ENCODE peak calls at places on chromosome 1, in eight cellular contexts. A is activated T-cell treated with anti-CD3 and anti-CD28 coated beads for 24 hours, Z is HTR-8/SVneo, K is H9, R is stomach, I is progenitor cell of endocrine pancreas, U is neuronal stem cell, F is foreskin fibroblast. V is an unnamed sample.

GRCh38 chr1:2796890-2797740 is 4.4 kb downstream of the TTC34 start:
- DNase-seq in R (no peak), Z (no peak), F (no peak), K (no peak), U (no peak), A (no peak), I (no peak), V (no peak)

GRCh38 chr1:54356680-54357147 is 49.5 kb downstream of the SSBP3 start:
- DNase-seq in I (no peak), A (peak), K (no peak), F (no peak), R (no peak), Z (no peak), U (no peak), V (no peak)

GRCh38 chr1:10450156-10450801 is 448 bp downstream of the CORT start:
- DNase-seq in F (no peak), U (no peak), R (no peak), Z (no peak), I (no peak), A (no peak), K (no peak), V (no peak)

GRCh38 chr1:194184974-194185373 is 998.6 kb upstream of the B3GALT2 start:
- DNase-seq in K (no peak), A (no peak), U (no peak), R (no peak), Z (no peak), I (no peak), F (no peak), V (no peak)

GRCh38 chr1:39900662-39901485 is 843 bp downstream of the MYCL start:
- DNase-seq in U (no peak), A (no peak), I (peak), F (peak), Z (peak), R (peak), K (peak), V (no peak)

GRCh38 chr1:111754964-111755320 is 759 bp upstream of the DDX20 start:
- DNase-seq in K (no peak), U (no peak), Z (no peak), I (no peak), A (no peak), R (peak), F (peak), V (peak)

GRCh38 chr1:223500560-223501425 is 107.6 kb downstream of the CCDC185 start:
- DNase-seq in F (peak), K (no peak), U (no peak), R (no peak), I (no peak), A (no peak), Z (peak), V (no peak)

GRCh38 chr1:48017716-48018115 is 20.5 kb upstream of the TRABD2B start:
- DNase-seq in F (peak), U (no peak), I (no peak), A (no peak), R (no peak), K (peak), Z (no peak), V (no peak)

GRCh38 chr1:113630340-113631327 is 128.7 kb downstream of the PHTF1 start:
- DNase-seq in Z (no peak), F (no peak), K (peak), A (no peak), R (no peak), I (no peak), U (no peak), V (no peak)

V was measured in HuH-7.5.